ENCODE peak calls at places on chromosomes 2 and 18, in nine cellular contexts. One of them, this sample, is unnamed.

GRCh38 chr2:216740557-216741222 is 45.3 kb upstream of the IGFBP5 start:
- DNase-seq in RPMI7951: peak; percentile 18
- DNase-seq in HT1080: no peak
- DNase-seq in astrocyte of the cerebellum: no peak
- DNase-seq in pancreas: no peak
- DNase-seq in Right ventricle myocardium superior: no peak
- DNase-seq in stimulated activated naive CD8-positive, alpha-beta T cell treated with anti-CD3 and anti-CD28 coated beads, Interleukin-15, Interleukin-2, amounts not matched to agents 100 U/mL and 50 U/mL, for 24 hours: no peak
- DNase-seq in A172: no peak
- DNase-seq in ACHN: no peak
- DNase-seq in this sample: no peak

GRCh38 chr2:153059338-153060052 is 341.1 kb downstream of the ARL6IP6 start:
- DNase-seq in A172: peak; percentile 90
- DNase-seq in HT1080: peak; percentile 88
- DNase-seq in astrocyte of the cerebellum: peak; percentile 47
- DNase-seq in pancreas: no peak
- DNase-seq in stimulated activated naive CD8-positive, alpha-beta T cell treated with anti-CD3 and anti-CD28 coated beads, Interleukin-15, Interleukin-2, amounts not matched to agents 100 U/mL and 50 U/mL, for 24 hours: no peak
- DNase-seq in ACHN: peak; percentile 91
- DNase-seq in RPMI7951: peak; percentile 10
- DNase-seq in Right ventricle myocardium superior: no peak
- DNase-seq in this sample: peak; percentile 45

GRCh38 chr2:10352361-10352760 is 49.7 kb downstream of the HPCAL1 start:
- DNase-seq in RPMI7951: no peak
- DNase-seq in A172: no peak
- DNase-seq in stimulated activated naive CD8-positive, alpha-beta T cell treated with anti-CD3 and anti-CD28 coated beads, Interleukin-15, Interleukin-2, amounts not matched to agents 100 U/mL and 50 U/mL, for 24 hours: no peak
- DNase-seq in ACHN: no peak
- DNase-seq in astrocyte of the cerebellum: no peak
- DNase-seq in HT1080: no peak
- DNase-seq in pancreas: no peak
- DNase-seq in Right ventricle myocardium superior: no peak
- DNase-seq in this sample: no peak

GRCh38 chr2:238464389-238464788 is 37.7 kb downstream of the ASB1 start:
- DNase-seq in Right ventricle myocardium superior: no peak
- DNase-seq in A172: no peak
- DNase-seq in ACHN: no peak
- DNase-seq in RPMI7951: no peak
- DNase-seq in stimulated activated naive CD8-positive, alpha-beta T cell treated with anti-CD3 and anti-CD28 coated beads, Interleukin-15, Interleukin-2, amounts not matched to agents 100 U/mL and 50 U/mL, for 24 hours: no peak
- DNase-seq in HT1080: no peak
- DNase-seq in pancreas: no peak
- DNase-seq in astrocyte of the cerebellum: no peak
- DNase-seq in this sample: no peak

GRCh38 chr18:23503967-23504352 is 649 bp downstream of the RMC1 start:
- DNase-seq in ACHN: no peak
- DNase-seq in HT1080: no peak
- DNase-seq in A172: peak; percentile 8
- DNase-seq in RPMI7951: no peak
- DNase-seq in astrocyte of the cerebellum: no peak
- DNase-seq in pancreas: no peak
- DNase-seq in Right ventricle myocardium superior: no peak
- DNase-seq in stimulated activated naive CD8-positive, alpha-beta T cell treated with anti-CD3 and anti-CD28 coated beads, Interleukin-15, Interleukin-2, amounts not matched to agents 100 U/mL and 50 U/mL, for 24 hours: peak; percentile 27
- DNase-seq in this sample: no peak

GRCh38 chr18:45167631-45168225 is 447.5 kb upstream of the SLC14A2 start:
- DNase-seq in stimulated activated naive CD8-positive, alpha-beta T cell treated with anti-CD3 and anti-CD28 coated beads, Interleukin-15, Interleukin-2, amounts not matched to agents 100 U/mL and 50 U/mL, for 24 hours: no peak
- DNase-seq in pancreas: no peak
- DNase-seq in astrocyte of the cerebellum: no peak
- DNase-seq in HT1080: peak; percentile 93
- DNase-seq in Right ventricle myocardium superior: no peak
- DNase-seq in RPMI7951: peak; percentile 93
- DNase-seq in ACHN: no peak
- DNase-seq in A172: peak; percentile 60
- DNase-seq in this sample: no peak

GRCh38 chr18:64806232-64806631 is 657.3 kb upstream of the LINC00305 start:
- DNase-seq in pancreas: no peak
- DNase-seq in stimulated activated naive CD8-positive, alpha-beta T cell treated with anti-CD3 and anti-CD28 coated beads, Interleukin-15, Interleukin-2, amounts not matched to agents 100 U/mL and 50 U/mL, for 24 hours: no peak
- DNase-seq in RPMI7951: no peak
- DNase-seq in ACHN: no peak
- DNase-seq in HT1080: peak; percentile 32
- DNase-seq in astrocyte of the cerebellum: no peak
- DNase-seq in Right ventricle myocardium superior: no peak
- DNase-seq in A172: no peak
- DNase-seq in this sample: no peak

GRCh38 chr2:219368690-219369108 is 19.0 kb downstream of the DNPEP start:
- DNase-seq in Right ventricle myocardium superior: no peak
- DNase-seq in stimulated activated naive CD8-positive, alpha-beta T cell treated with anti-CD3 and anti-CD28 coated beads, Interleukin-15, Interleukin-2, amounts not matched to agents 100 U/mL and 50 U/mL, for 24 hours: no peak
- DNase-seq in astrocyte of the cerebellum: peak; percentile 59
- DNase-seq in ACHN: no peak
- DNase-seq in A172: peak; percentile 72
- DNase-seq in HT1080: no peak
- DNase-seq in RPMI7951: peak; percentile 93
- DNase-seq in pancreas: no peak
- DNase-seq in this sample: peak; percentile 35

GRCh38 chr2:102185347-102185746 is 1.5 kb upstream of the IL1RL2 start:
- DNase-seq in RPMI7951: peak; percentile 35
- DNase-seq in ACHN: peak; percentile 31
- DNase-seq in Right ventricle myocardium superior: no peak
- DNase-seq in stimulated activated naive CD8-positive, alpha-beta T cell treated with anti-CD3 and anti-CD28 coated beads, Interleukin-15, Interleukin-2, amounts not matched to agents 100 U/mL and 50 U/mL, for 24 hours: no peak
- DNase-seq in HT1080: peak; percentile 14
- DNase-seq in astrocyte of the cerebellum: no peak
- DNase-seq in A172: no peak
- DNase-seq in pancreas: no peak
- DNase-seq in this sample: peak; percentile 51